ENCODE peak calls at places on chromosomes 4 and X, in five cellular contexts. H is GM12878, Q is SK-N-SH, M is K562, Y is HepG2. I is an unnamed sample. For H3K4me1, the result is how much of the 10 kb centered on the place peaks cover.

GRCh38 chr4:71130827-71131603 is 137.6 kb downstream of the DCK start:
- DNase-seq in H (no peak), Q (no peak), M (no peak), Y (no peak), I (no peak)

GRCh38 chr4:24131954-24132673 is 242.3 kb upstream of the PPARGC1A start:
- DNase-seq in H (no peak), Q (no peak), M (no peak), Y (no peak), I (no peak)

GRCh38 chrX:57930051-57930450 is 19.8 kb upstream of the ZXDA start:
- DNase-seq in H (no peak), Q (no peak), M (no peak), Y (no peak), I (no peak)

GRCh38 chr4:119087121-119087520 is 48.5 kb upstream of the MYOZ2 start:
- DNase-seq in H (no peak), Q (no peak), M (no peak), Y (no peak), I (no peak)

GRCh38 chrX:37926700-37927099 is 79.3 kb upstream of the DYNLT3 start:
- DNase-seq in H (peak), Q (peak), M (peak), Y (peak), I (no peak)

GRCh38 chrX:78517124-78517523 is 142.0 kb downstream of the RTL3 start:
- DNase-seq in H (peak), Q (no peak), M (no peak), Y (no peak), I (no peak)

GRCh38 chr4:66266035-66266434 is 595.7 kb upstream of the EPHA5 start:
- DNase-seq in H (no peak), Q (no peak), M (no peak), Y (no peak), I (peak)

GRCh38 chrX:150573702-150574101 is 5.3 kb downstream of the MTM1 start:
- DNase-seq in H (no peak), Q (no peak), M (no peak), Y (no peak), I (no peak)

GRCh38 chr4:148376151-148376550 is 66.1 kb downstream of the NR3C2 start:
- DNase-seq in H (no peak), Q (peak), M (no peak), Y (peak), I (no peak)

GRCh38 chr4:124965492-124965891 is 253.0 kb upstream of the ANKRD50 start:
- DNase-seq in H (no peak), Q (no peak), M (no peak), Y (no peak), I (no peak)

GRCh38 chr4:10866691-10867090 is 182.1 kb upstream of the CLNK start:
- DNase-seq in H (no peak), Q (no peak), M (no peak), Y (no peak), I (no peak)

GRCh38 chrX:51395807-51396728 is 63.4 kb downstream of the NUDT10 start:
- DNase-seq in H (no peak), Q (peak), M (peak), Y (no peak), I (no peak)

GRCh38 chr4:146135941-146136340 is 39.6 kb upstream of the LSM6 start:
- DNase-seq in H (no peak), Q (no peak), M (no peak), Y (no peak), I (no peak)

GRCh38 chrX:80812176-80812575 is 2.5 kb upstream of the BRWD3 start:
- DNase-seq in H (no peak), Q (peak), M (peak), Y (peak), I (no peak)

GRCh38 chr4:61500883-61501282 is 300.8 kb downstream of the ADGRL3 start:
- DNase-seq in H (no peak), Q (no peak), M (no peak), Y (no peak), I (no peak)

GRCh38 chr4:88033309-88033708 is 25.9 kb downstream of the PKD2 start:
- DNase-seq in H (no peak), Q (peak), M (peak), Y (peak), I (no peak)

GRCh38 chr4:102612195-102612594 is 111.0 kb downstream of the NFKB1 start:
- DNase-seq in H (no peak), Q (no peak), M (no peak), Y (no peak), I (no peak)
- H3K4me1 ChIP-seq in H (under half), Q (under half), M (under half), Y (under half), I (under half)

GRCh38 chr4:48653217-48654014 is 126.7 kb downstream of the FRYL start:
- DNase-seq in H (no peak), Q (peak), M (peak), Y (no peak), I (no peak)
- TF ChIP-seq TAF1 in H (no peak), Q (no peak), M (no peak), Y (no peak), I (no peak)

DNA sequence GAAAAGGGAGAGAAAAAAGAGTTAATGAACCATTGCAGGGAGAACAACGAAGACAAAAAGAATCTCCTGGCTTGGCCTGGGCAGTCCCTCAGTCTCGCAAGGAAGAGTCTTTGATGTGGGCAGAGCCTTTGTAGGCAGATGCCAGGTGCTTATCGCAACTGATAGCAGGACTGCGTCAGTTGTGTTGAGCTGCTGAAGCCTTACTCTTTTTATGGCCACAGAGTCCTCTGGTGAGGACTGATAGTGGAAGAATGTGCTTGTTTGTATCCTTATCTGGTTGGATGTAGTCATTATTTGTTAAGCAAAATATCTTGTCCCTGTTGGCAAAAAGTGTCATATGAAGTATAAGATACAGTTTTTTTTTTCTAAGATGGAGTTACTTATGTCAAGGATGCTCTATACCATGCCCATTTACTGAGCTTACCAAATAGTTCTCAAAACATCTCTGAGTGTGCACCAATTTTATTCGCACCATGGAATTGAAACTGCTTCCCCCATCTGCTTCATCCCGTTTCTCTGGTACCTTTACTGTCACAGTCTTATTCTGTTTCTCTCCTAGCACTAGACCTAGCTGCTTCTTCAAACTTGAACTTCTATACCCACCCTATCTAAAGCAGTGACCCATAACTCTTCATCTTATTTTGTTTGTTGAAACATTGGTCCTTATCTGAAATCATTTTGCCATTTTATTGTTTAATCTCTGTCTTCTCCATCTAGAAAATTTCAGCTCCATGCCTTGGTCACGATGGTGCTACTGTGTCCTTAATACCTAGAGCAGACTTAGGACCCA is 47.0 kb upstream of the SPRY1 start:
- DNase-seq in H (no peak), Q (no peak), M (peak), Y (peak), I (no peak)
- H3K4me1 ChIP-seq in H (under half), Q (under half), M (under half), Y (half or more), I (under half)

DNA sequence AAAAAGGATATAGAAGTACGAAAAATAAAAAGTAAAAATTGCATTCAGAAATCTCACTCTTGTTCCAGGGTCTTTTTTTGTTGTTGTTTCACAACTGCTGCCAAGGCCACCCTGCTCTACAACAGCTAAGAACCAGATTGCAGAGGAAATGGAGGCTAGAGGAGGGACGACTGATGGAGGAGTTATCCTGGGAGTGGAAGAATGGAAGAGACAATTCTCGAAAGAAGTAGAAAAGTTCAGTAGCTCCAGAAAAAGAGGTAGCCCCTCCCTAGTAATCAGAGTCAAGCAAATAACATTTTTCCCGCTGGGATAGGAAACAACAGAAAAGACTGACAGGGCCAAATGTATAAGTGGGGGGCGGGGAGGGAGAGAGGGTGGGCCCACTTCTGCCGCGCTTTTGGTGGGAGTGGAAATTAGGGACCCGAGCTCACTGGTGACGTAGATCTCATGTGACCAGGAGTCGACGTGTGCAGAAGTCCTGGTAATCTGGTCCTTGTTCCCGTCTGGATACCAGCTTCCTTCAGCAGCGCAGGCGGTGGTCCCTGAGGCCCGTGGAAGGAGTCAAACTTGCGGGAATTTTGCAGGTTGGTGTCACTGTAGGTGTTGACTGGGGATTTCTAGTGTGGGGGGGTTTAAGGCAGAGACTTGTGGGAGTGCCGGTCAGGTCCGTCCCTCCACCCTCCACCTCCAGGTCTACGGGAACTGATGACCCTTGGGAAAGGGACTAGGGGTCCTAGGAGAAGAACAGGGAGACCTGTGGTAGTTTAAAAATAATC is at the start of gene TCEAL9:
- DNase-seq in H (no peak), Q (peak), M (peak), Y (peak), I (no peak)
- TF ChIP-seq TAF1 in H (no peak), Q (peak), M (peak), Y (peak), I (peak)

DNA sequence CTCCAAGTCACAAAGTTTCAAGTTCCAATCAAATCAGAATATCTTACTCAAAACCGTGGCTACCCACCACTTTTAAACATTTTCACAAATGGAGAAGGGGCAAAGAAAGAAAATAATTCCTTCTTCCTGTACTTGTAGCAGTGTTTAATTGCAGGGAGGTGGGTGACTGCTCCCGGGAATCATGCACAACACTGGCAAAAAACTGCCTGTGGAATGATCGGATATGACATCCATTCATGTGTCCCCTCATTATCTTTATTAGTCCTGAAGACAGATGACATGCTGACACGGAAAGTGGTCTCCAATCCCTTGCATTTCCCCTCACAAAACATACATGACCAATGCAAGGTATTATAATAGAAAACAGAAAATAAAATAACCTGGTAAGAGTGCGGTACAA is 2.0 kb downstream of the TSPAN5 start:
- DNase-seq in H (no peak), Q (peak), M (no peak), Y (no peak), I (no peak)
- H3K4me1 ChIP-seq in H (under half), Q (under half), M (under half), Y (under half), I (under half)

GRCh38 chr4:150495550-150495949 is 86.4 kb upstream of the MAB21L2 start:
- DNase-seq in H (no peak), Q (no peak), M (no peak), Y (no peak), I (no peak)

GRCh38 chr4:150501983-150502382 is 80.0 kb upstream of the MAB21L2 start:
- DNase-seq in H (no peak), Q (no peak), M (no peak), Y (no peak), I (no peak)

GRCh38 chr4:150501019-150501727 is 80.8 kb upstream of the MAB21L2 start:
- DNase-seq in H (no peak), Q (no peak), M (no peak), Y (no peak), I (no peak)
- TF ChIP-seq TAF1 in H (no peak), Q (no peak), M (no peak), Y (no peak), I (no peak)

GRCh38 chr4:3783691-3784306 is 17.6 kb downstream of the ADRA2C start:
- DNase-seq in H (no peak), Q (no peak), M (peak), Y (no peak), I (peak)
- H3K4me1 ChIP-seq in H (under half), Q (under half), M (under half), Y (half or more), I (under half)

DNA sequence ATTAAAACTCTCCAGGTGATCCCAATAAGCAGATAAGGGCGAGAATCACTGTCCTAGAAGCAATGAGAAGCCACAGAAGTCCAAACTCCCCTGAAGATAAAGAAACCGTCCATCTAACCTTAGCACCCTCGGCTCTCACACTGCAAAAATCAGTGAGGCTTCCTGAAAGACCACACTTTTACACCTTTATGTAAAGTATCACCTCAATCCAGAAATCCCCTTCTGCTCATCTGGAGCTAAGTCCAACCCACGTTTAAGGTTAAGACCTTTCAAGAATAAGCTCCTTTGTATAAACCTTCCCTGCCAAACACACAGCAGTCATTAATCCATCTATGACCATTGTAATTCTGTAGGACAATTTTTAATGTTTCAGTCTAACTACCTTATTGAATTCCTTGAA is 41.7 kb downstream of the LIN54 start:
- DNase-seq in H (no peak), Q (no peak), M (no peak), Y (no peak), I (no peak)
- TF ChIP-seq TAF1 in H (no peak), Q (no peak), M (no peak), Y (no peak), I (no peak)

DNA sequence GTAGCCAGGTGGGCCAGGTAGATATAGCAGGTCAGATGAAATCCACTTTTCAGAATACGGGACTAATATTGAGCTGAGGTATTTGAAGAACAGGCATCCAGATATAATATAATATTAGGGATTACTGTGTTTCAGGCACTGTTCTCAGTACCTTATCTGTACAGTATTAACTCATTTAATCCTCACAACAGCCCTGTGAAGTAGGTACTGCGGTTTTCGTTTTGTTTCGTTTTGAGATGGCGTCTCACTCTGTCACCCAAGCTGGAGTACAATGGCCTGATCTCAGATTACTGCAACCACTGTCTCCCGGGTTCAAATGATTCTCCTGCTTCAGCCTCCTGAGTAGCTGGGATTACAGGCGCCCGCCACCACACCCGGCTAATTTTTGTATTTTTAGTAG is 129.6 kb downstream of the IL1RAPL2 start:
- DNase-seq in H (no peak), Q (no peak), M (no peak), Y (no peak), I (no peak)
- H3K4me1 ChIP-seq in H (under half), Q (under half), M (under half), Y (under half), I (under half)

GRCh38 chrX:102651968-102652744 is 873 bp downstream of the GPRASP1 start:
- DNase-seq in H (no peak), Q (peak), M (no peak), Y (no peak), I (peak)
- TF ChIP-seq TAF1 in H (no peak), Q (no peak), M (no peak), Y (no peak), I (no peak)